ENCODE peak calls at places on chromosomes 11 and 22, in six cellular contexts. N is endodermal cell; G is left ventricle myocardium superior; I is stimulated activated CD4-positive, alpha-beta T cell treated with anti-CD3 and anti-CD28 coated beads, Interleukin-12 subunit alpha, Interleukin-12 subunit beta, amount 100 ng/mL, for 48 hours; U is fibroblast of pulmonary artery; M is NCI-H1694. Q is an unnamed sample.

GRCh38 chr11:120590472-120590871 is 78.9 kb downstream of the GRIK4 start:
- DNase-seq in U (no peak), N (no peak), M (no peak), I (no peak), G (no peak), Q (no peak)

GRCh38 chr11:45959851-45960250 is 37.4 kb downstream of the LARGE2 start:
- DNase-seq in I (no peak), G (no peak), M (no peak), N (no peak), U (peak; percentile 21), Q (no peak)

GRCh38 chr22:31826443-31826842 is 72.6 kb downstream of the DEPDC5 start:
- DNase-seq in M (no peak), N (no peak), U (no peak), G (no peak), I (no peak), Q (no peak)

GRCh38 chr22:48693377-48694135 is 1134.1 kb downstream of the BRD1 start:
- DNase-seq in U (no peak), I (no peak), N (no peak), G (no peak), M (no peak), Q (no peak)

GRCh38 chr11:131235328-131236298 is 134.8 kb upstream of the NTM start:
- DNase-seq in G (no peak), I (no peak), N (peak; percentile 62), M (no peak), U (no peak), Q (peak; percentile 51)

GRCh38 chr11:118046051-118046963 is 30.6 kb upstream of the TMPRSS4 start:
- DNase-seq in G (no peak), M (no peak), N (no peak), U (no peak), I (no peak), Q (no peak)

GRCh38 chr11:10072142-10072541 is 221.9 kb downstream of the SBF2 start:
- DNase-seq in M (no peak), U (no peak), N (no peak), G (no peak), I (no peak), Q (no peak)

GRCh38 chr22:38864361-38865191 is 7.4 kb downstream of the CBX6 start:
- DNase-seq in U (peak; percentile 30), M (no peak), N (peak; percentile 47), G (peak; percentile 70), I (no peak), Q (peak; percentile 34)

GRCh38 chr11:91305402-91305801 is 919.2 kb upstream of the FAT3 start:
- DNase-seq in N (peak; percentile 51), M (no peak), G (no peak), I (no peak), U (no peak), Q (no peak)

GRCh38 chr22:46758098-46758497 is 4.4 kb upstream of the TBC1D22A start:
- DNase-seq in I (no peak), U (no peak), G (peak; percentile 5), N (no peak), M (no peak), Q (no peak)

GRCh38 chr11:10502770-10503169 is 38.2 kb downstream of the RNF141 start:
- DNase-seq in G (no peak), M (no peak), I (no peak), N (no peak), U (no peak), Q (no peak)

GRCh38 chr11:57150454-57150917 is 31.3 kb upstream of the LRRC55 start:
- DNase-seq in N (no peak), M (no peak), I (no peak), U (peak; percentile 10), G (no peak), Q (no peak)

GRCh38 chr11:7595951-7596350 is 77.3 kb downstream of the CYB5R2 start:
- DNase-seq in U (no peak), G (no peak), N (no peak), M (no peak), I (no peak), Q (no peak)

GRCh38 chr11:66070604-66071325 is 693 bp downstream of the PACS1 start:
- DNase-seq in U (peak; percentile 50), M (no peak), G (peak; percentile 79), N (peak; percentile 78), I (no peak), Q (peak; percentile 44)

GRCh38 chr22:37248251-37248650 is 4.2 kb upstream of the RAC2 start:
- DNase-seq in N (peak; percentile 24), I (no peak), U (no peak), M (no peak), G (no peak), Q (no peak)

GRCh38 chr11:115673720-115674119 is 169.5 kb upstream of the CADM1 start:
- DNase-seq in N (no peak), U (no peak), M (no peak), I (no peak), G (no peak), Q (no peak)

GRCh38 chr11:62433553-62434301 is 14.9 kb downstream of the SCGB1A1 start:
- DNase-seq in U (no peak), I (no peak), N (peak; percentile 44), M (no peak), G (no peak), Q (no peak)

GRCh38 chr11:122040476-122040875 is 75.5 kb downstream of the BLID start:
- DNase-seq in I (no peak), U (no peak), N (peak; percentile 49), G (no peak), M (no peak), Q (no peak)

GRCh38 chr22:17140022-17140421 is 18.9 kb upstream of the TMEM121B start:
- DNase-seq in G (no peak), M (no peak), U (no peak), I (no peak), N (no peak), Q (no peak)

GRCh38 chr11:61023086-61024035 is 51.9 kb downstream of the CD6 start:
- DNase-seq in G (no peak), I (peak; percentile 54), M (no peak), U (no peak), N (no peak), Q (no peak)

GRCh38 chr11:76670475-76671235 is at the start of gene LRRC32:
- DNase-seq in G (peak; percentile 81), M (no peak), U (no peak), N (peak; percentile 80), I (no peak), Q (peak; percentile 56)

GRCh38 chr11:45590743-45591142 is 74.7 kb downstream of the CHST1 start:
- DNase-seq in I (no peak), G (no peak), U (peak; percentile 18), N (peak; percentile 9), M (no peak), Q (no peak)

GRCh38 chr11:129598378-129598777 is 217.3 kb upstream of the TMEM45B start:
- DNase-seq in N (peak; percentile 40), M (no peak), U (no peak), I (no peak), G (no peak), Q (no peak)

GRCh38 chr11:36436589-36436988 is 73.5 kb downstream of the TRAF6 start:
- DNase-seq in N (no peak), G (no peak), I (no peak), U (no peak), M (no peak), Q (no peak)

GRCh38 chr11:128361451-128362020 is 225.8 kb downstream of the ETS1 start:
- DNase-seq in G (no peak), N (no peak), U (no peak), I (no peak), M (no peak), Q (no peak)

GRCh38 chr22:36981247-36981775 is 37.9 kb downstream of the TST start:
- DNase-seq in U (no peak), N (peak; percentile 24), M (no peak), G (no peak), I (no peak), Q (no peak)